ENCODE peak calls at places on chromosome 6, in ten cellular contexts. E is HepG2, F is upper lobe of left lung, R is HFFc6, A is GM20000, U is glutamatergic neuron, C is AG10803, Q is psoas muscle, X is cardiac muscle cell, W is BE2C. Z is an unnamed sample.

GRCh38 chr6:56693246-56693607 is 50.5 kb upstream of the DST start:
- DNase-seq in E (peak), F (peak), R (peak), A (no peak), U (no peak), C (peak), Q (peak), X (peak), W (no peak), Z (no peak)

GRCh38 chr6:159807150-159807859 is 7.2 kb downstream of the PNLDC1 start:
- DNase-seq in E (peak), F (no peak), R (no peak), A (no peak), U (no peak), C (no peak), Q (no peak), X (peak), W (no peak), Z (no peak)

GRCh38 chr6:82067021-82067420 is 180.5 kb downstream of the IBTK start:
- DNase-seq in E (no peak), F (no peak), R (no peak), A (peak), U (no peak), C (peak), Q (no peak), X (peak), W (no peak), Z (no peak)

GRCh38 chr6:12014027-12014872 is 2.1 kb downstream of the HIVEP1 start:
- DNase-seq in E (no peak), F (no peak), R (peak), A (no peak), U (no peak), C (peak), Q (no peak), X (peak), W (no peak), Z (no peak)

GRCh38 chr6:8530775-8531435 is 95.6 kb upstream of the SLC35B3 start:
- DNase-seq in E (no peak), F (no peak), R (no peak), A (no peak), U (peak), C (no peak), Q (no peak), X (peak), W (no peak), Z (no peak)

GRCh38 chr6:38034269-38034914 is 214.9 kb downstream of the ZFAND3 start:
- DNase-seq in E (peak), F (no peak), R (peak), A (no peak), U (no peak), C (peak), Q (no peak), X (peak), W (no peak), Z (no peak)

GRCh38 chr6:139944976-139945375 is 570.5 kb upstream of the CITED2 start:
- DNase-seq in E (no peak), F (no peak), R (no peak), A (no peak), U (no peak), C (no peak), Q (no peak), X (peak), W (no peak), Z (no peak)

GRCh38 chr6:167530960-167531359 is 206.1 kb downstream of the TTLL2 start:
- DNase-seq in E (no peak), F (no peak), R (no peak), A (no peak), U (no peak), C (no peak), Q (no peak), X (peak), W (no peak), Z (no peak)

GRCh38 chr6:39421383-39422225 is 99.1 kb upstream of the KCNK16 start:
- DNase-seq in E (no peak), F (no peak), R (no peak), A (no peak), U (no peak), C (peak), Q (no peak), X (peak), W (no peak), Z (no peak)

GRCh38 chr6:46526607-46527006 is 35.4 kb upstream of the RCAN2 start:
- DNase-seq in E (no peak), F (no peak), R (no peak), A (no peak), U (no peak), C (no peak), Q (no peak), X (no peak), W (no peak), Z (no peak)

GRCh38 chr6:89475106-89475505 is 42.2 kb downstream of the ANKRD6 start:
- DNase-seq in E (no peak), F (no peak), R (no peak), A (no peak), U (no peak), C (peak), Q (no peak), X (no peak), W (no peak), Z (no peak)

DNA sequence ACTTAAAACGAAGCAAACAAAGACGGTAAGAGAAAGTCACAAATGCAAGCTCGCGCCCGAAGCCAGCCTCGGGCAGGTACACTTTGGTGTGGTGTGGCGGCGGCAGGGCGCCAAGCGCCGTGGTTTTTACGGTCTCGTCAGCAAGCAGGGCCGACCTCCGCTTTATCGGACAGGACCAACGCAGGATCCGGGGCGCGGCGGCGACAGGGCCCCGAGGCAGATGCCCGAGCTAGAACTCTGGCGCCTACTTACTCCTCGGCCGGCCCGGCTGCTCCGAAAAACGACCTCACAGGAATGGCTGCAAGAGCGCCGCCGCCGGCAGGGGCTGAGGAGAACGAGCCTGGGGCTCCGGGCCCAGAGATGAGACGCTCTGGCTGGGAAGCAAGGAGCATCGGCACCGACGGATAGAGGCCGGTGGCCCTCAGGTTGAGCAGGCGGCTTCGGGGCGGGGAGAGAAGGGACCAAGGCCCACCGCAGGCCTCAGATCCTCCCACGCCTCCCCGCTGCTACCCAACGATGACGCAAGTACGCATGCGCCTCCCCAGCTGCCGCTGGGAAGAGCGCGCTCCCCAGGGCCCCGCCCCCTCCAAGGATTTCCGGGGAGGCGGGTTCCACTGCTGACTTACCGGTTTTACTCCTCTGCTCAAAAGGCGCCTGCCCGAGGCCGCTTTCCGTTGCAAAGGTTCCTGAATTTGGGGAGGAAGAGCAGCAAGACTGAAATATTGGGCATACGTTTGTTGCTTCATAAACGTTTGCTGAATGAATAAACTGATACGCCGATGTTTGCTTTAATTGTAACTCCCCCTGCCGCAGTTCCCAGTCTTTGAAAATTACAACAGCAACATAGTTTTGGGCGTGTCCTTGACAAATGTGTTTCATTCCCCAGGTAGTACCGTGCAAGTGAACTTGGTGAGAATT is 60.5 kb downstream of the FAM217A start:
- DNase-seq in E (peak), F (peak), R (peak), A (peak), U (peak), C (peak), Q (peak), X (peak), W (peak), Z (peak)
- TF ChIP-seq CTCF in E (peak), F (peak), R (peak), A (no peak), U (no peak), C (peak), Q (peak), X (peak), W (peak), Z (peak)

GRCh38 chr6:40798069-40798770 is 211.1 kb upstream of the LRFN2 start:
- DNase-seq in E (no peak), F (no peak), R (no peak), A (no peak), U (no peak), C (no peak), Q (no peak), X (no peak), W (no peak), Z (no peak)
- TF ChIP-seq CTCF in E (no peak), F (no peak), R (no peak), A (no peak), U (no peak), C (no peak), Q (no peak), X (no peak), W (no peak), Z (no peak)

GRCh38 chr6:34864007-34864406 is 23.8 kb downstream of the TAF11 start:
- DNase-seq in E (no peak), F (no peak), R (no peak), A (no peak), U (no peak), C (no peak), Q (no peak), X (no peak), W (no peak), Z (no peak)

GRCh38 chr6:34859951-34860350 is 27.9 kb downstream of the TAF11 start:
- DNase-seq in E (no peak), F (no peak), R (no peak), A (no peak), U (no peak), C (no peak), Q (no peak), X (no peak), W (no peak), Z (no peak)

GRCh38 chr6:34855463-34855862 is 32.4 kb downstream of the TAF11 start:
- DNase-seq in E (no peak), F (no peak), R (no peak), A (no peak), U (no peak), C (no peak), Q (no peak), X (no peak), W (no peak), Z (no peak)

DNA sequence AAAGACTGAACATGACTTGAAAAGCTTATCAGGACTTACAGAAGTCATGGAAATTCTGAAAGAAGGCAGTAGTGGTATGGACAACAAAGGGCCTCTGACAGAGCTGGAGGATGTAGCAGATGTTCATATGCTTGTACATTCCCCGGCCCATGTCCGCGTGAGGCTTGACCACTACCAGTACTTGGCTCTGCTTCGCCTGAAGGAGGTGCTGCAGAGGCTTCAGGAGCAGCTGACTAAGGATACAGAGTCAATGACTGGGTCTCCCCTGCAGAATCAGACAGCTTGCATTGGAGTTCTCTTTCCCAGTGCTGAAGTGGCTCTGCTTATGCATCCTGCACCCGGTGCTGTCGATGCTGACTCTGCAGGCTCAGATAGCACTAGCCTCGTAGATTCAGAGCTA is 29.2 kb downstream of the TAF11 start:
- DNase-seq in E (peak), F (no peak), R (no peak), A (no peak), U (no peak), C (no peak), Q (no peak), X (no peak), W (no peak), Z (no peak)
- TF ChIP-seq CTCF in E (peak), F (no peak), R (peak), A (no peak), U (no peak), C (no peak), Q (no peak), X (no peak), W (peak), Z (no peak)

DNA sequence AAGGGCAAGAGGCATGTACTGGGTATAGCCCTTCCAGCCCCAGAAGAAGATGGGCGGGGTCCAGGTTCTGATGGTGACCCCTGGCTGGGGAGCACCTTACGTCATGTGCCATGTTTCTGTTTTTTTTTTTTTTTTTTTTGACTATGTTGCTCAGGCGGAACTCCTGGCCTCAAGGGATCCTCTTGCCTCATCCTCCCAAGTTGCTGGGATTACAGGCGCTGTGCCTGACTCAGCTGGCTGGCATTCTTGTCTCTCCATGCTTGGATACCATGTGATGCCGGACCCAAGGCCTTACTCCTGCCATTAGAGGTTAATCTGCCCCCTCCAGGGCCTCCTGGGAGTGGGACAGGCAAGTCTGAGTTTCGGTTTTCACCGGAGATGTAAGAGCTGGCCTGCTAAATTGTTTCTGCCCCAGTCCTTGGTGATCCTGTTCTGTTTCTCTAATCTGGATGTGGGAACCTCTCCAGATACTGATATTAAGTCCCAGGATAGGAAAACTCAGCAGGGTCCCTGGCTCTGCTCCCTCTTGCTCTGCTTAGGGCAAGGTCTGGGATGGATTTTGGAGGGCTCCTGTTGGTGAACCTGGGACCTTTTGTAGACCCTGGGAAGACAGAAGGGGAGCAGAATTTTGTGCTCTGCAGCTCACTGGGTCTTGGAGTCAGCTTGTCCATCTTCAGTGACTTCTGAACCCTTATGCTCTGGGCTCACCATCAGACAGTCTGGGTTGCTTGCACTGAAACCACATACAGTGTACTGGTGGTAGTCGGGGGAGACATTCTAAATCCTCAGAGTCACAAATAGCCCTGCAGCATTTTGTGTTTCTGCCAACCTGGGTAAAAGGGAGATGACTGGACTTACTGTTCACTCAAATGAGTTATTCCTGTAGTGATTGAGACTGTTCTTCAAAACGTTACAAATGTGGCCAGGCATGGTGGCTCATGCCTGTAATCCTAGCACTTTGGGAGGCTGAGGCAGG is 45.1 kb downstream of the PTK7 start:
- DNase-seq in E (no peak), F (peak), R (peak), A (no peak), U (peak), C (peak), Q (peak), X (peak), W (peak), Z (no peak)
- TF ChIP-seq CTCF in E (no peak), F (no peak), R (no peak), A (no peak), U (no peak), C (peak), Q (no peak), X (peak), W (no peak), Z (no peak)

DNA sequence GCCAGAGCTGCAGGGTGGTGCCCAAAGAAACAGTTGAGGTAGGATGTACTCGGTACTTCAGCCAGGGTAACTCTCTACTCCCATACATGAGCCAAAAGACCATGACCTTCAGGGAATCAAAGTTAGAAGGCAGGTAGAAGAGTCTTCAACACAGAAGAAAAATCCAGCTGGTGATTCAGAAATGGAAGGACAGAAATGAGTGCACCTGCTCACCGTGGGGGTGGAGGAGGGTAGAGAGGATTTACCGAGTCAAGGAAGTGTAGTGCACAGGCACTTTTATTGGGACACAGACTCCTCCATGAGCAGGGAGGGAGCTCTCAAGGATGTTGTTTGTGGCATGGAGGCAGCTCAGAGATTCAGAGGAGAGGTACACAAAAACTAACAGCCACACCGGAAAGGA is 330.3 kb upstream of the PRDM1 start:
- DNase-seq in E (no peak), F (no peak), R (no peak), A (no peak), U (no peak), C (no peak), Q (no peak), X (no peak), W (no peak), Z (no peak)
- TF ChIP-seq CTCF in E (no peak), F (no peak), R (no peak), A (no peak), U (no peak), C (no peak), Q (no peak), X (no peak), W (no peak), Z (no peak)

GRCh38 chr6:102115911-102116310 is 722.4 kb downstream of the GRIK2 start:
- DNase-seq in E (no peak), F (no peak), R (no peak), A (no peak), U (no peak), C (no peak), Q (no peak), X (no peak), W (no peak), Z (no peak)

GRCh38 chr6:102118034-102118433 is 724.5 kb downstream of the GRIK2 start:
- DNase-seq in E (no peak), F (no peak), R (no peak), A (no peak), U (no peak), C (no peak), Q (no peak), X (no peak), W (no peak), Z (no peak)

DNA sequence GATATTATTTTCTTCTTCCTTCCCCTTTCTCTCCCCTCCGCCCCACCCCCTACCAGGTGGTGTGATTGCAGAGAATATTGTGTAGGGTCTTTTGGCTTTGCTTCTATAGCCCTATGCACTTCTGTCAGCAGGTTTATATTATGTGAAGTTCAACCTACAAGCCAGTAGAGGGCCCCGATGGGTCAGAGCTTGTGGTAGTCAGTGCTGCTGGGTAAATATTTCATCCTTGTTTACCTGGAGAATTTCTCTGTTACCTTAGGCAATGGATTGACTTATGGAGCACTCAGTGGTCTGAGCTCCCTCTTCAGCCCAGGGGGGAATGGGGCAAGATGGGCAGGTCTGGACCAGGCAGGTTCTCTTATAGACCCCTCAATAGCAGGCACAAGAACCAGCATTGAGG is 720.9 kb downstream of the GRIK2 start:
- DNase-seq in E (peak), F (no peak), R (no peak), A (peak), U (no peak), C (no peak), Q (no peak), X (no peak), W (peak), Z (no peak)
- TF ChIP-seq CTCF in E (peak), F (no peak), R (peak), A (no peak), U (peak), C (no peak), Q (no peak), X (no peak), W (peak), Z (peak)

GRCh38 chr6:42086046-42086664 is 35.8 kb downstream of the TAF8 start:
- DNase-seq in E (no peak), F (no peak), R (no peak), A (no peak), U (no peak), C (no peak), Q (peak), X (no peak), W (no peak), Z (no peak)
- TF ChIP-seq CTCF in E (no peak), F (no peak), R (peak), A (no peak), U (peak), C (peak), Q (no peak), X (peak), W (peak), Z (peak)

DNA sequence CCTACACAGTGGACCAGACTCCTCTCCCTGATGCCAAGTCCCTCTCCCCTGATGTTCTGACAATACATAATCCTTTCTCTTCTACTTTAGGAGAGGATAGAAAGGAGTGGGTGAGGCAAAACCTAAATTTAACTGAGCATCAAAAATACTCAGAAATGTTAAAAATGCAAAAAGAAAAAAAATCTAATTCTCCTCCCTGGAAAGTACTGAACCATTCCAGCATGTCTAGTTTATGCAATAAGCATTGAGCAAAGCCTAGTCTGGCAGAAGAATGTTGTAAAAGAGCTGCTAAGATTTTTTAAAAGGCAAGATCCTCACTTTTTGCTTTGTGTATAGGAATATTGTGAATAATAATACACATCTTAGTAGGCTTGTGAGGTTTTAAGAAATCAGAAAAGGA is 116.6 kb upstream of the STXBP5 start:
- DNase-seq in E (no peak), F (no peak), R (no peak), A (no peak), U (no peak), C (peak), Q (no peak), X (peak), W (no peak), Z (no peak)
- TF ChIP-seq CTCF in E (no peak), F (no peak), R (no peak), A (no peak), U (no peak), C (no peak), Q (no peak), X (no peak), W (no peak), Z (no peak)

Z was measured in type B pancreatic cell.